ENCODE peak calls at places on chromosome 6, in five cellular contexts. O is heart right ventricle, G is astrocyte of the spinal cord, F is foreskin keratinocyte, T is neural progenitor cell. A is an unnamed sample.
A peak's percentile ranks its signal among the peaks of the same experiment; 100 is the strongest.

GRCh38 chr6:113476937-113477839 is 380.0 kb upstream of the MARCKS start:
- DNase-seq in O (no peak), F (no peak), T (no peak), G (no peak), A (peak; percentile 49)

GRCh38 chr6:150418825-150419594 is 50.2 kb downstream of the IYD start:
- DNase-seq in T (peak; percentile 69), G (peak; percentile 75), F (no peak), O (peak; percentile 75), A (peak; percentile 50)

GRCh38 chr6:36120539-36120938 is 9.8 kb upstream of the MAPK13 start:
- DNase-seq in G (no peak), F (no peak), O (no peak), T (no peak), A (no peak)

GRCh38 chr6:155340464-155341129 is 26.3 kb upstream of the TFB1M start:
- DNase-seq in F (no peak), G (peak; percentile 64), T (peak; percentile 61), O (no peak), A (peak; percentile 56)

GRCh38 chr6:98957440-98957839 is 9.7 kb upstream of the FBXL4 start:
- DNase-seq in T (no peak), O (no peak), G (peak; percentile 62), F (peak; percentile 19), A (peak; percentile 43)

GRCh38 chr6:1526689-1527088 is 83.0 kb upstream of the FOXC1 start:
- DNase-seq in T (no peak), G (no peak), O (no peak), F (no peak), A (no peak)

GRCh38 chr6:28982476-28983266 is 22.4 kb downstream of the ZNF311 start:
- DNase-seq in O (no peak), G (peak; percentile 79), F (peak; percentile 47), T (peak; percentile 55), A (peak; percentile 65)

GRCh38 chr6:93017213-93017612 is 402.1 kb downstream of the EPHA7 start:
- DNase-seq in O (no peak), G (peak; percentile 8), T (peak; percentile 30), F (no peak), A (no peak)

GRCh38 chr6:154653853-154654252 is 79.4 kb upstream of the SCAF8 start:
- DNase-seq in O (no peak), G (peak; percentile 73), F (peak; percentile 89), T (no peak), A (peak; percentile 96)

GRCh38 chr6:142756215-142756630 is 188.8 kb downstream of the HIVEP2 start:
- DNase-seq in F (peak; percentile 48), O (no peak), G (peak; percentile 35), T (no peak), A (peak; percentile 83)

GRCh38 chr6:122838060-122838780 is 49.2 kb downstream of the SMPDL3A start:
- DNase-seq in T (no peak), G (peak; percentile 25), F (no peak), O (no peak), A (no peak)

GRCh38 chr6:44856495-44856878 is 469.0 kb downstream of the CDC5L start:
- DNase-seq in O (no peak), T (no peak), F (no peak), G (no peak), A (no peak)

GRCh38 chr6:82211326-82211725 is 36.2 kb downstream of the IBTK start:
- DNase-seq in O (no peak), G (no peak), T (no peak), F (no peak), A (no peak)

GRCh38 chr6:141123084-141123483 is 1009.6 kb upstream of the GJE1 start:
- DNase-seq in G (no peak), O (no peak), T (no peak), F (no peak), A (no peak)

GRCh38 chr6:82246802-82247633 is 526 bp downstream of the IBTK start:
- DNase-seq in O (peak; percentile 56), G (peak; percentile 40), F (no peak), T (peak; percentile 88), A (peak; percentile 38)

GRCh38 chr6:108831104-108831503 is 17.1 kb upstream of the ARMC2 start:
- DNase-seq in T (no peak), F (no peak), O (no peak), G (no peak), A (peak; percentile 60)

GRCh38 chr6:97059473-97059872 is 134.9 kb downstream of the KLHL32 start:
- DNase-seq in G (peak; percentile 51), F (no peak), T (peak; percentile 30), O (no peak), A (peak; percentile 17)

GRCh38 chr6:90739339-90739738 is 152.5 kb upstream of the MAP3K7 start:
- DNase-seq in G (no peak), O (no peak), F (no peak), T (peak; percentile 42), A (no peak)

GRCh38 chr6:40550096-40550731 is 37.0 kb downstream of the LRFN2 start:
- DNase-seq in F (no peak), O (no peak), T (peak; percentile 66), G (peak; percentile 43), A (peak; percentile 19)

GRCh38 chr6:12748815-12749521 is 32.4 kb downstream of the PHACTR1 start:
- DNase-seq in F (no peak), O (peak; percentile 17), G (no peak), T (peak; percentile 83), A (no peak)

GRCh38 chr6:146883640-146884531 is 285.1 kb downstream of the ADGB start:
- DNase-seq in F (no peak), T (no peak), O (no peak), G (no peak), A (no peak)

GRCh38 chr6:39898625-39899024 is 35.6 kb downstream of the MOCS1 start:
- DNase-seq in O (no peak), T (no peak), G (no peak), F (no peak), A (no peak)

GRCh38 chr6:22366214-22366613 is 69.4 kb upstream of the PRL start:
- DNase-seq in T (no peak), O (no peak), G (no peak), F (no peak), A (peak; percentile 44)

GRCh38 chr6:139156571-139156970 is 21.7 kb downstream of the HECA start:
- DNase-seq in G (no peak), T (no peak), F (no peak), O (no peak), A (no peak)

GRCh38 chr6:82980086-82980485 is 85.6 kb downstream of the UBE3D start:
- DNase-seq in T (no peak), O (no peak), G (peak; percentile 64), F (peak; percentile 65), A (peak; percentile 32)

GRCh38 chr6:29561091-29561490 is 1.6 kb upstream of the UBD start:
- DNase-seq in O (no peak), T (no peak), F (no peak), G (no peak), A (no peak)

GRCh38 chr6:157841211-157841840 is 18.3 kb downstream of the SNX9 start:
- DNase-seq in O (no peak), F (peak; percentile 66), G (no peak), T (no peak), A (peak; percentile 87)

GRCh38 chr6:170114187-170114945 is 176.5 kb downstream of the DLL1 start:
- DNase-seq in G (no peak), T (no peak), F (no peak), O (no peak), A (no peak)

GRCh38 chr6:43817192-43817591 is 47.2 kb downstream of the VEGFA start:
- DNase-seq in O (peak; percentile 52), F (no peak), T (peak; percentile 40), G (no peak), A (peak; percentile 14)

GRCh38 chr6:33426590-33427563 is 7.0 kb downstream of the SYNGAP1 start:
- DNase-seq in T (peak; percentile 34), F (no peak), O (no peak), G (no peak), A (no peak)

GRCh38 chr6:116087437-116088027 is 13.1 kb upstream of the NT5DC1 start:
- DNase-seq in G (peak; percentile 63), F (peak; percentile 74), T (no peak), O (no peak), A (peak; percentile 84)

GRCh38 chr6:21257125-21257524 is 336.4 kb upstream of the SOX4 start:
- DNase-seq in G (no peak), F (no peak), T (no peak), O (no peak), A (no peak)

GRCh38 chr6:36131517-36132220 is 1.4 kb downstream of the MAPK13 start:
- DNase-seq in O (no peak), T (no peak), F (no peak), G (peak; percentile 41), A (no peak)

GRCh38 chr6:48628316-48628715 is 517.3 kb upstream of the PTCHD4 start:
- DNase-seq in T (no peak), F (no peak), G (peak; percentile 7), O (no peak), A (no peak)

GRCh38 chr6:155273438-155273837 is 9.6 kb downstream of the CLDN20 start:
- DNase-seq in O (no peak), F (peak; percentile 69), T (no peak), G (peak; percentile 97), A (peak; percentile 94)

GRCh38 chr6:117423754-117424153 is 2.0 kb downstream of the ROS1 start:
- DNase-seq in T (no peak), O (no peak), G (no peak), F (no peak), A (peak; percentile 27)

A was measured in mammary epithelial cell.